ENCODE peak calls at places on chromosomes 16 and 17, in four cellular contexts. N is colonic mucosa, R is uterus, F is neural progenitor cell. M is an unnamed sample. For H3K4me1, the result is how much of the 10 kb centered on the place peaks cover.

GRCh38 chr17:58089111-58089510 is 5.9 kb downstream of the DYNLL2 start:
- DNase-seq in N (no peak), R (no peak), F (no peak), M (no peak)

GRCh38 chr17:37698132-37698615 is 46.7 kb downstream of the HNF1B start:
- DNase-seq in N (no peak), R (no peak), F (no peak), M (no peak)

GRCh38 chr16:51919736-51920135 is 627.2 kb downstream of the TOX3 start:
- DNase-seq in N (no peak), R (no peak), F (no peak), M (no peak)

GRCh38 chr16:3759736-3760135 is 42.4 kb upstream of the TRAP1 start:
- DNase-seq in N (no peak), R (no peak), F (no peak), M (no peak)

GRCh38 chr17:21282231-21282630 is 2.3 kb upstream of the MAP2K3 start:
- DNase-seq in N (no peak), R (peak), F (no peak), M (no peak)

GRCh38 chr16:48958681-48959080 is 323.0 kb downstream of the CBLN1 start:
- DNase-seq in N (no peak), R (no peak), F (no peak), M (no peak)

GRCh38 chr17:20612635-20613034 is 33.1 kb downstream of the CDRT15L2 start:
- DNase-seq in N (no peak), R (no peak), F (no peak), M (peak)

GRCh38 chr16:87897563-87898505 is 28.5 kb upstream of the SLC7A5 start:
- DNase-seq in N (no peak), R (no peak), F (no peak), M (no peak)

GRCh38 chr17:1491406-1492248 is 859 bp downstream of the MYO1C start:
- DNase-seq in N (peak), R (peak), F (peak), M (peak)

GRCh38 chr16:51243836-51244483 is 92.9 kb upstream of the SALL1 start:
- DNase-seq in N (peak), R (peak), F (no peak), M (no peak)

GRCh38 chr16:80932725-80933124 is 74.0 kb downstream of the CMC2 start:
- DNase-seq in N (peak), R (peak), F (no peak), M (no peak)

GRCh38 chr17:35057332-35057915 is 6.1 kb downstream of the RFFL start:
- DNase-seq in N (no peak), R (no peak), F (no peak), M (no peak)

GRCh38 chr17:29292071-29292991 is 1.6 kb downstream of the NUFIP2 start:
- DNase-seq in N (peak), R (peak), F (peak), M (peak)

GRCh38 chr17:7713782-7714181 is 3.8 kb upstream of the DNAH2 start:
- DNase-seq in N (no peak), R (no peak), F (no peak), M (no peak)

GRCh38 chr17:72978593-72979218 is 113.8 kb downstream of the SLC39A11 start:
- DNase-seq in N (no peak), R (no peak), F (no peak), M (no peak)

GRCh38 chr16:52562770-52563169 is 15.8 kb upstream of the TOX3 start:
- DNase-seq in N (no peak), R (no peak), F (no peak), M (no peak)

GRCh38 chr16:57185446-57185944 is 344 bp downstream of the PSME3IP1 start:
- DNase-seq in N (peak), R (peak), F (peak), M (no peak)

GRCh38 chr17:59746849-59747445 is 39.5 kb downstream of the VMP1 start:
- DNase-seq in N (no peak), R (no peak), F (peak), M (no peak)

GRCh38 chr16:85891776-85892166 is 7.2 kb upstream of the IRF8 start:
- DNase-seq in N (peak), R (no peak), F (no peak), M (no peak)

GRCh38 chr16:9372934-9373890 is 281.8 kb downstream of the HAPSTR1 start:
- DNase-seq in N (no peak), R (no peak), F (peak), M (no peak)

GRCh38 chr16:49484454-49484853 is 110.8 kb downstream of the C16orf78 start:
- DNase-seq in N (peak), R (peak), F (peak), M (peak)

GRCh38 chr17:58525239-58525638 is 10.8 kb upstream of the MTMR4 start:
- DNase-seq in N (no peak), R (peak), F (no peak), M (no peak)

GRCh38 chr17:62892870-62893338 is 73.1 kb upstream of the TANC2 start:
- DNase-seq in N (peak), R (no peak), F (no peak), M (peak)

GRCh38 chr16:63292036-63292435 is 1255.8 kb upstream of the CDH8 start:
- DNase-seq in N (no peak), R (no peak), F (no peak), M (no peak)

GRCh38 chr16:67666032-67666537 is 465 bp downstream of the ENKD1 start:
- DNase-seq in N (no peak), R (peak), F (peak), M (peak)

GRCh38 chr16:78007121-78007520 is 15.2 kb upstream of the CLEC3A start:
- DNase-seq in N (no peak), R (no peak), F (no peak), M (no peak)

GRCh38 chr16:70682239-70683145 is 3.4 kb downstream of the MTSS2 start:
- DNase-seq in N (no peak), R (no peak), F (no peak), M (no peak)

GRCh38 chr16:83771306-83771942 is 36.4 kb upstream of the HSBP1 start:
- DNase-seq in N (no peak), R (peak), F (no peak), M (no peak)

GRCh38 chr17:36144014-36144413 is 32.4 kb downstream of the TBC1D3B start:
- DNase-seq in N (no peak), R (no peak), F (no peak), M (no peak)
- H3K4me1 ChIP-seq in N (under half), R (under half), F (under half), M (under half)

DNA sequence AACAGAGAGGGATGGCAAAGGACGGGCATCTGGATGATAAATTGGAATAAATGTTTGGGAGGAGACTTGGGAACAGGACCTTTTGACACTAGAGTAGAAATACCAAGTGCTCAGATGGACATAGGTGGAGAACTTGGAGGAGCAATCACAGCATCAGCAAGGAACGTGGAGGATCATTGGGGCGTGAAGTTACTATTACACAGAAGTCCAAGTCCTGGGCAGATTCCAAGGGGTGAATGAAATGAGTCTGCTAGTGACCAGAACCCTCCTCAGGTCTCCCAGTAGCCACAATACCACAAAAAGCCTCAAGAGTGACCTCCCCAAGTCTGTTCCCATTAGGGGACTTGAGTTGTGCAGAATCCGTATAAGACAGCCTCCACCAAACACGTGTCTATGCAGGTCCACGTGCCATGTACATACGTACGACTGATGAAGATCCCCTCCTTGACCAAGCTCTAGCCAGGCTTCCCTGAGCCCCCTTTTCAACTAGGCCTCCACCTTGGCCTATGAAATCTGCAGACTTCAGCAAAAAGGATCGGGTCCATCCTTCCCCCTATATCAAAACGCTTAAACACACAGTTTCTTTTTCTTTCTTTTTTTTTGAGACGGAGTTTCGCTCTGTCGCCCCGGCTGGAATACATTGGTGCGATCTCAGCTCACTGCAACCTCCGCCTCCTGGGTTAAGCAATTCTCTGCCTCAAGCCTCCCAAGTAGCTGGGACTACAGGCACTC is 2.2 kb downstream of the C17orf67 start:
- DNase-seq in N (no peak), R (no peak), F (no peak), M (no peak)
- H3K27ac ChIP-seq in N (no peak), R (no peak), F (no peak), M (no peak)

GRCh38 chr17:3035968-3036280 is 27.5 kb downstream of the OR1D5 start:
- DNase-seq in N (no peak), R (no peak), F (no peak), M (no peak)

GRCh38 chr17:3036800-3037199 is 26.6 kb downstream of the OR1D5 start:
- DNase-seq in N (no peak), R (no peak), F (no peak), M (peak)

GRCh38 chr17:3034578-3034920 is 28.9 kb downstream of the OR1D5 start:
- DNase-seq in N (no peak), R (no peak), F (no peak), M (peak)

GRCh38 chr17:3033741-3034577 is 29.4 kb downstream of the OR1D5 start:
- DNase-seq in N (no peak), R (no peak), F (no peak), M (peak)

GRCh38 chr17:3035256-3035967 is 28.0 kb downstream of the OR1D5 start:
- DNase-seq in N (no peak), R (no peak), F (no peak), M (peak)
- TF ChIP-seq CTCF in N (no peak), R (no peak), F (no peak), M (no peak)

GRCh38 chr17:65978881-65979280 is 213.1 kb downstream of the CEP112 start:
- DNase-seq in N (no peak), R (no peak), F (peak), M (no peak)
- H3K4me1 ChIP-seq in N (under half), R (under half), F (under half), M (under half)

DNA sequence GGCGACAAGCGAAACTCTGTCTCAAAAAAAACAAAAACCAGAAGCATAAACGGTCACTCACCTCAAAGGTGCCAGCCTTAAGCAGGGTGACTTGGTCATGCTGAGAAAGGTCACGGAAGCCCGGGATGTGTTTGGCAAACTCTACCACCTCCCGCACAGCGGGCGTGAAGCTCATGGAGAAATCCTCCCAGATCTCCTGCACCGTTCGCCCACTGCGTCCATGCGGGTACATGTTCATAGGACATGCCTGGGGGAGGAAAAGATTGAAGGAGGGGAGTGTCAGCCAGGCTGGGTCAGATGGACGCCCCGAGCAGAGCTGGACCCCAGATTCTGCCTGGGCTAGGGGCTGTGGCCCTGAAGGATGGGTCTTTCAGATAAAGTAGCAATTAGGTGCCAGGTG is 5.5 kb downstream of the NR1D1 start:
- DNase-seq in N (no peak), R (peak), F (no peak), M (no peak)
- H3K27ac ChIP-seq in N (no peak), R (peak), F (no peak), M (peak)

GRCh38 chr16:84777435-84777834 is 42.4 kb upstream of the CRISPLD2 start:
- DNase-seq in N (no peak), R (no peak), F (no peak), M (no peak)

GRCh38 chr16:84773312-84773711 is 46.5 kb upstream of the CRISPLD2 start:
- DNase-seq in N (no peak), R (no peak), F (no peak), M (no peak)

GRCh38 chr16:84778720-84779119 is 41.1 kb upstream of the CRISPLD2 start:
- DNase-seq in N (no peak), R (no peak), F (no peak), M (no peak)

GRCh38 chr16:84775262-84775810 is 44.4 kb upstream of the CRISPLD2 start:
- DNase-seq in N (no peak), R (no peak), F (no peak), M (no peak)

DNA sequence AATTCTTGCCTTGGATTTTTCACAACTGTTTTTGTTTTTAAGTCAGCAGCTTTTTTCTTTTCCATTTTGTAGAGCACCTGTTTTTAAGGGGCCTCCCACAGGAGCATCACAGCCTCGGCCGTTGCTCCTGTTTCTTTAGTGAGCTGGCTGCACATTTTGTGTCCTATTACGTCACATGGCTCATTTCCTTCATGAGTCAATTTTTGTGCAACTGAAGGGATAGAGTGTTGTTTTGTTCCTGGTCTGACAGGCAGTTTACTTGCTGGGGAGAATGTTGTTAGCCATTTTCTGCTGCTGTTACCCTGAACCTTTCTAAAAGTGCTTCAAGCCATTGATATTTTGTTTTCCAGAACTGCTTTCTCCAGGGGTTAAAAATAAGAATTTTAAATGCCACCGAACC is 45.0 kb upstream of the CRISPLD2 start:
- DNase-seq in N (no peak), R (peak), F (no peak), M (no peak)
- TF ChIP-seq CTCF in N (no peak), R (no peak), F (no peak), M (no peak)

GRCh38 chr16:46843898-46844642 is 13.1 kb upstream of the C16orf87 start:
- DNase-seq in N (no peak), R (no peak), F (no peak), M (peak)

GRCh38 chr16:46844771-46845170 is 13.8 kb upstream of the C16orf87 start:
- DNase-seq in N (no peak), R (no peak), F (no peak), M (no peak)

GRCh38 chr16:46836521-46837292 is 5.7 kb upstream of the C16orf87 start:
- DNase-seq in N (no peak), R (no peak), F (no peak), M (no peak)

GRCh38 chr16:46842192-46842895 is 11.4 kb upstream of the C16orf87 start:
- DNase-seq in N (no peak), R (no peak), F (no peak), M (no peak)

GRCh38 chr16:46839986-46840443 is 9.0 kb upstream of the C16orf87 start:
- DNase-seq in N (no peak), R (no peak), F (no peak), M (no peak)
- H3K4me1 ChIP-seq in N (under half), R (under half), F (under half), M (under half)

GRCh38 chr16:974606-975312 is 4.0 kb upstream of the LMF1 start:
- DNase-seq in N (no peak), R (no peak), F (no peak), M (no peak)

GRCh38 chr16:973366-973765 is 2.6 kb upstream of the LMF1 start:
- DNase-seq in N (no peak), R (no peak), F (no peak), M (peak)

GRCh38 chr16:972316-973002 is 1.7 kb upstream of the LMF1 start:
- DNase-seq in N (no peak), R (no peak), F (peak), M (peak)

GRCh38 chr16:975313-975690 is 4.5 kb upstream of the LMF1 start:
- DNase-seq in N (no peak), R (no peak), F (no peak), M (no peak)

GRCh38 chr16:974001-974601 is 3.3 kb upstream of the LMF1 start:
- DNase-seq in N (no peak), R (no peak), F (no peak), M (no peak)
- H3K27ac ChIP-seq in N (no peak), R (no peak), F (no peak), M (no peak)

DNA sequence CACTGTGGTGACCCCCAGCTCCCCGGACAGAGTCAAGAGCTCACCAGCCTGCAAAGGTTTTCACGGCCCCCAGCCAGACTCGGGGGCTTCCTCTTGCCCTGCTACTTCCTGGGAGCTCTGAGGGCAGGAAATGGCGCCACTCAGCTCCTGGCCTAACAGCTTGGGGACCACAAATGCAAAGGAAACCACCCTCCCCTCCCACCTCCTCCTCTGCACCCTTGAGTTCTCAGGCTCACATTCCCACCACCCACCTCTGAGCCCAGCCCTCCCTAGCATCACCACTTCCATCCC is 373 bp upstream of the SPN start:
- DNase-seq in N (no peak), R (no peak), F (no peak), M (peak)
- TF ChIP-seq CTCF in N (no peak), R (no peak), F (no peak), M (no peak)

M was measured in upper lobe of right lung.